ENCODE peak calls at places on chromosome 10, in seven cellular contexts. W, O, B, S, U, L and Y are unnamed samples.
A peak's percentile ranks its signal among the peaks of the same experiment; 100 is the strongest.

GRCh38 chr10:69914373-69915268 is 112.9 kb downstream of the COL13A1 start:
- DNase-seq in W (peak; percentile 70), O (peak; percentile 14), B (peak; percentile 65), S (peak; percentile 94), U (peak; percentile 88), L (peak; percentile 69), Y (peak; percentile 12)

GRCh38 chr10:48613015-48613414 is 8.1 kb upstream of the ARHGAP22 start:
- DNase-seq in W (no peak), O (no peak), B (no peak), S (no peak), U (no peak), L (no peak), Y (no peak)

GRCh38 chr10:132575320-132576201 is 38.0 kb downstream of the INPP5A start:
- DNase-seq in W (no peak), O (no peak), B (peak; percentile 73), S (peak; percentile 37), U (no peak), L (no peak), Y (no peak)

GRCh38 chr10:70985824-70986336 is 97.5 kb upstream of the PCBD1 start:
- DNase-seq in W (no peak), O (no peak), B (no peak), S (no peak), U (no peak), L (no peak), Y (no peak)

GRCh38 chr10:73734028-73734720 is 10.0 kb upstream of the SEC24C start:
- DNase-seq in W (no peak), O (no peak), B (no peak), S (no peak), U (no peak), L (no peak), Y (no peak)

GRCh38 chr10:100728928-100729876 is 16.2 kb upstream of the PAX2 start:
- DNase-seq in W (no peak), O (no peak), B (peak; percentile 43), S (peak; percentile 87), U (peak; percentile 81), L (no peak), Y (no peak)

GRCh38 chr10:49646256-49646870 is 32.5 kb downstream of the CHAT start:
- DNase-seq in W (no peak), O (no peak), B (no peak), S (no peak), U (peak; percentile 48), L (no peak), Y (no peak)

GRCh38 chr10:86481761-86482160 is 39.8 kb downstream of the WAPL start:
- DNase-seq in W (no peak), O (no peak), B (no peak), S (no peak), U (no peak), L (no peak), Y (no peak)

GRCh38 chr10:12400266-12400931 is 51.1 kb downstream of the CAMK1D start:
- DNase-seq in W (no peak), O (no peak), B (peak; percentile 50), S (no peak), U (no peak), L (no peak), Y (no peak)

GRCh38 chr10:29908977-29909376 is 150.4 kb downstream of the JCAD start:
- DNase-seq in W (no peak), O (peak; percentile 16), B (no peak), S (no peak), U (no peak), L (no peak), Y (no peak)

GRCh38 chr10:23345861-23346260 is 1.3 kb upstream of the C10orf67 start:
- DNase-seq in W (no peak), O (no peak), B (peak; percentile 86), S (no peak), U (no peak), L (no peak), Y (no peak)

GRCh38 chr10:28897617-28898464 is 220.5 kb downstream of the BAMBI start:
- DNase-seq in W (no peak), O (no peak), B (no peak), S (no peak), U (no peak), L (peak; percentile 57), Y (no peak)

GRCh38 chr10:48947690-48948418 is 8.2 kb upstream of the LRRC18 start:
- DNase-seq in W (no peak), O (no peak), B (no peak), S (no peak), U (no peak), L (no peak), Y (no peak)

GRCh38 chr10:69839696-69840345 is 38.1 kb downstream of the COL13A1 start:
- DNase-seq in W (no peak), O (no peak), B (peak; percentile 87), S (peak; percentile 62), U (no peak), L (no peak), Y (no peak)

GRCh38 chr10:76342996-76343395 is 911.6 kb downstream of the LRMDA start:
- DNase-seq in W (no peak), O (no peak), B (no peak), S (no peak), U (no peak), L (no peak), Y (no peak)

GRCh38 chr10:15801641-15802040 is 58.7 kb downstream of the MINDY3 start:
- DNase-seq in W (no peak), O (no peak), B (no peak), S (no peak), U (no peak), L (no peak), Y (no peak)